ENCODE peak calls at places on chromosomes 11 and 22, in ten cellular contexts. One of them, this sample, is unnamed.

GRCh38 chr11:111299111-111300026 is 1.0 kb downstream of the POU2AF3 start:
- DNase-seq in brain microvascular endothelial cell: peak
- DNase-seq in neuronal stem cell: peak
- DNase-seq in A549: peak
- DNase-seq in left lung: peak
- DNase-seq in psoas muscle: peak
- DNase-seq in mesenchymal stem cell: peak
- DNase-seq in CD8-positive, alpha-beta memory T cell: no peak
- DNase-seq in fibroblast of villous mesenchyme: peak
- DNase-seq in suprapubic skin: no peak
- DNase-seq in this sample: no peak

GRCh38 chr11:2793781-2794418 is 91.7 kb downstream of the CDKN1C start:
- DNase-seq in CD8-positive, alpha-beta memory T cell: no peak
- DNase-seq in brain microvascular endothelial cell: no peak
- DNase-seq in A549: no peak
- DNase-seq in neuronal stem cell: no peak
- DNase-seq in suprapubic skin: peak
- DNase-seq in fibroblast of villous mesenchyme: no peak
- DNase-seq in mesenchymal stem cell: no peak
- DNase-seq in psoas muscle: peak
- DNase-seq in left lung: peak
- DNase-seq in this sample: no peak

GRCh38 chr11:105357764-105358163 is 218.2 kb upstream of the CARD18 start:
- DNase-seq in psoas muscle: no peak
- DNase-seq in fibroblast of villous mesenchyme: peak
- DNase-seq in A549: no peak
- DNase-seq in left lung: no peak
- DNase-seq in neuronal stem cell: no peak
- DNase-seq in mesenchymal stem cell: no peak
- DNase-seq in brain microvascular endothelial cell: peak
- DNase-seq in suprapubic skin: no peak
- DNase-seq in CD8-positive, alpha-beta memory T cell: no peak
- DNase-seq in this sample: no peak

GRCh38 chr11:100691886-100692285 is 4.8 kb downstream of the ARHGAP42 start:
- DNase-seq in suprapubic skin: no peak
- DNase-seq in CD8-positive, alpha-beta memory T cell: no peak
- DNase-seq in A549: no peak
- DNase-seq in neuronal stem cell: no peak
- DNase-seq in psoas muscle: no peak
- DNase-seq in mesenchymal stem cell: no peak
- DNase-seq in brain microvascular endothelial cell: no peak
- DNase-seq in left lung: no peak
- DNase-seq in fibroblast of villous mesenchyme: no peak
- DNase-seq in this sample: no peak

GRCh38 chr11:18192988-18193387 is 20.4 kb downstream of the MRGPRX4 start:
- DNase-seq in left lung: no peak
- DNase-seq in psoas muscle: no peak
- DNase-seq in neuronal stem cell: no peak
- DNase-seq in CD8-positive, alpha-beta memory T cell: no peak
- DNase-seq in brain microvascular endothelial cell: no peak
- DNase-seq in suprapubic skin: no peak
- DNase-seq in fibroblast of villous mesenchyme: no peak
- DNase-seq in A549: no peak
- DNase-seq in mesenchymal stem cell: no peak
- DNase-seq in this sample: no peak

GRCh38 chr11:65468874-65469333 is 29.9 kb upstream of the MALAT1 start:
- DNase-seq in CD8-positive, alpha-beta memory T cell: peak
- DNase-seq in suprapubic skin: no peak
- DNase-seq in mesenchymal stem cell: peak
- DNase-seq in brain microvascular endothelial cell: no peak
- DNase-seq in fibroblast of villous mesenchyme: peak
- DNase-seq in neuronal stem cell: no peak
- DNase-seq in left lung: peak
- DNase-seq in A549: peak
- DNase-seq in psoas muscle: no peak
- DNase-seq in this sample: peak

GRCh38 chr11:79287952-79288351 is 152.9 kb downstream of the TENM4 start:
- DNase-seq in neuronal stem cell: no peak
- DNase-seq in A549: no peak
- DNase-seq in CD8-positive, alpha-beta memory T cell: no peak
- DNase-seq in mesenchymal stem cell: no peak
- DNase-seq in left lung: no peak
- DNase-seq in fibroblast of villous mesenchyme: no peak
- DNase-seq in brain microvascular endothelial cell: no peak
- DNase-seq in suprapubic skin: no peak
- DNase-seq in psoas muscle: no peak
- DNase-seq in this sample: no peak

GRCh38 chr11:72102162-72102561 is 935 bp downstream of the LAMTOR1 start:
- DNase-seq in A549: no peak
- DNase-seq in left lung: no peak
- DNase-seq in neuronal stem cell: no peak
- DNase-seq in brain microvascular endothelial cell: no peak
- DNase-seq in fibroblast of villous mesenchyme: no peak
- DNase-seq in psoas muscle: no peak
- DNase-seq in suprapubic skin: no peak
- DNase-seq in mesenchymal stem cell: no peak
- DNase-seq in CD8-positive, alpha-beta memory T cell: no peak
- DNase-seq in this sample: no peak

GRCh38 chr11:69075421-69076128 is 26.8 kb downstream of the TPCN2 start:
- DNase-seq in A549: no peak
- DNase-seq in psoas muscle: peak
- DNase-seq in neuronal stem cell: no peak
- DNase-seq in CD8-positive, alpha-beta memory T cell: no peak
- DNase-seq in left lung: peak
- DNase-seq in brain microvascular endothelial cell: peak
- DNase-seq in suprapubic skin: no peak
- DNase-seq in fibroblast of villous mesenchyme: peak
- DNase-seq in mesenchymal stem cell: peak
- DNase-seq in this sample: peak

GRCh38 chr11:40683010-40683409 is 776.4 kb downstream of the LRRC4C start:
- DNase-seq in CD8-positive, alpha-beta memory T cell: no peak
- DNase-seq in brain microvascular endothelial cell: no peak
- DNase-seq in left lung: no peak
- DNase-seq in mesenchymal stem cell: no peak
- DNase-seq in neuronal stem cell: no peak
- DNase-seq in psoas muscle: no peak
- DNase-seq in fibroblast of villous mesenchyme: no peak
- DNase-seq in suprapubic skin: no peak
- DNase-seq in A549: no peak
- DNase-seq in this sample: no peak

GRCh38 chr22:30538280-30538679 is 8.3 kb downstream of the SEC14L6 start:
- DNase-seq in psoas muscle: no peak
- DNase-seq in brain microvascular endothelial cell: peak
- DNase-seq in suprapubic skin: no peak
- DNase-seq in left lung: no peak
- DNase-seq in neuronal stem cell: no peak
- DNase-seq in mesenchymal stem cell: no peak
- DNase-seq in A549: no peak
- DNase-seq in fibroblast of villous mesenchyme: no peak
- DNase-seq in CD8-positive, alpha-beta memory T cell: no peak
- DNase-seq in this sample: no peak

DNA sequence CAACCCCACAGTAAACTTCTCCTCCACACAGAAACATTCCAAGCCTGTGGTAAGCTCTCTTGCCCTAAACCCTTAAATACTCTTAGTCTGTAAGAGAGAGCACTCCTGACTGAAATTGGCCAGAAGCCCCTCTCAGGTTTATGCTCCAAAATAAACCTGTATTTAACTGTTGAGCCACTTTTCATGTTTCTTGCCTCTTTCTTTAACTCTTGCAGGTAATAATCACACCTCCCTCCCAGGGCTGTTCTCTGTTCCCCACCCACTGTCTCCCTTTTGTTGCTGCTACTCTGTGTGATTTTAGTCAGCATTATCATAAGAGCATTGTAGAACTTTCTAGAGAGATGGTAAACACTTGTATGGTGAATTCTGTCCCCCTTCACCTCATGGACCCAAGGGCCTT is 2.1 kb upstream of the IFT27 start:
- DNase-seq in A549: no peak
- DNase-seq in CD8-positive, alpha-beta memory T cell: no peak
- DNase-seq in brain microvascular endothelial cell: no peak
- DNase-seq in mesenchymal stem cell: no peak
- DNase-seq in left lung: no peak
- DNase-seq in fibroblast of villous mesenchyme: no peak
- DNase-seq in suprapubic skin: no peak
- DNase-seq in neuronal stem cell: no peak
- DNase-seq in psoas muscle: no peak
- DNase-seq in this sample: no peak
- H3K4me3 ChIP-seq in A549: no peak
- H3K4me3 ChIP-seq in CD8-positive, alpha-beta memory T cell: no peak
- H3K4me3 ChIP-seq in brain microvascular endothelial cell: no peak
- H3K4me3 ChIP-seq in mesenchymal stem cell: no peak
- H3K4me3 ChIP-seq in left lung: no peak
- H3K4me3 ChIP-seq in fibroblast of villous mesenchyme: no peak
- H3K4me3 ChIP-seq in suprapubic skin: no peak
- H3K4me3 ChIP-seq in neuronal stem cell: no peak
- H3K4me3 ChIP-seq in psoas muscle: no peak
- H3K4me3 ChIP-seq in this sample: no peak

GRCh38 chr22:20782083-20782482 is 8.2 kb downstream of the SERPIND1 start:
- DNase-seq in mesenchymal stem cell: peak
- DNase-seq in psoas muscle: no peak
- DNase-seq in fibroblast of villous mesenchyme: no peak
- DNase-seq in A549: no peak
- DNase-seq in brain microvascular endothelial cell: no peak
- DNase-seq in left lung: no peak
- DNase-seq in CD8-positive, alpha-beta memory T cell: no peak
- DNase-seq in suprapubic skin: no peak
- DNase-seq in neuronal stem cell: no peak
- DNase-seq in this sample: no peak
- H3K4me3 ChIP-seq in mesenchymal stem cell: no peak
- H3K4me3 ChIP-seq in psoas muscle: no peak
- H3K4me3 ChIP-seq in fibroblast of villous mesenchyme: no peak
- H3K4me3 ChIP-seq in A549: no peak
- H3K4me3 ChIP-seq in brain microvascular endothelial cell: no peak
- H3K4me3 ChIP-seq in left lung: no peak
- H3K4me3 ChIP-seq in CD8-positive, alpha-beta memory T cell: no peak
- H3K4me3 ChIP-seq in suprapubic skin: no peak
- H3K4me3 ChIP-seq in neuronal stem cell: no peak
- H3K4me3 ChIP-seq in this sample: no peak

DNA sequence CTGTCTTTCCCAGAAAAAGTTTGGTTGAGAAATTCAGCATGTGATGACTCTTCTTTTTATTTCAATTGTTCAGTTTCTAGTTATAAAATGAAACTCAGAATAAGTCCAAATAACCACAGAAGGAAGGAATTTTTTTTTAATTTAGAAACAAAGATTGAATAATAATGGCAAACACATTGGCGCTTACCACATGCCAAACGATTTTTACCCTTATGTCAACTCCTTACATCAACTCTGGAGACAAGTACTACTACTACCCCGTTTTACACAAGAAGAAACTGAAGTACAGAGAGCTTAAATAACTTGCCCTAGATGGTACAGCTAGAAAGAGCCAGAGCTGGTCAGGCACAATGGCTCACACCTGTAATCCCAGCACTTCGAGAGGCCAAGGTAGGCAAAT is 52.4 kb downstream of the AHNAK start:
- DNase-seq in suprapubic skin: no peak
- DNase-seq in brain microvascular endothelial cell: no peak
- DNase-seq in left lung: no peak
- DNase-seq in A549: no peak
- DNase-seq in mesenchymal stem cell: no peak
- DNase-seq in psoas muscle: no peak
- DNase-seq in fibroblast of villous mesenchyme: no peak
- DNase-seq in CD8-positive, alpha-beta memory T cell: no peak
- DNase-seq in neuronal stem cell: no peak
- DNase-seq in this sample: no peak
- H3K4me3 ChIP-seq in suprapubic skin: no peak
- H3K4me3 ChIP-seq in brain microvascular endothelial cell: no peak
- H3K4me3 ChIP-seq in left lung: no peak
- H3K4me3 ChIP-seq in A549: no peak
- H3K4me3 ChIP-seq in mesenchymal stem cell: no peak
- H3K4me3 ChIP-seq in psoas muscle: no peak
- H3K4me3 ChIP-seq in fibroblast of villous mesenchyme: no peak
- H3K4me3 ChIP-seq in CD8-positive, alpha-beta memory T cell: no peak
- H3K4me3 ChIP-seq in neuronal stem cell: no peak
- H3K4me3 ChIP-seq in this sample: no peak

DNA sequence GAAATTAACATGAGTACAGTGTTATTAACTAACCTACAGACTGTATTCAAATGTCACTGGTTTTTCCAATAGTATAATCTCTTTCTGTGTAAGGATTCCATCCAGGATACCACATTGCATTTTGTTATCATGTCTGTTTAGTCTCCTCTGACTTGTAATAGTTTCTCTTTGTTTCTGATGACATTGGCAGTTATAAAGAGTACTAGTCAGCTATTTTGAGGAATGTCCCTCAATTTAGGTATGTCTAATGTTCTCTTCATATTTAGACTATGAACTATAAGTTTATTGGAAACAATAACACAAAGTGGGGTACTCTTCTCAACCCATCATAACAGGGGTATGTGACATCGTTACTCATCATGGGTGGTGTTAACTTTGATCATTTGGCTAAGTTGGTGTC is 20.3 kb upstream of the ME3 start:
- DNase-seq in mesenchymal stem cell: no peak
- DNase-seq in psoas muscle: no peak
- DNase-seq in A549: no peak
- DNase-seq in brain microvascular endothelial cell: no peak
- DNase-seq in suprapubic skin: no peak
- DNase-seq in fibroblast of villous mesenchyme: no peak
- DNase-seq in neuronal stem cell: no peak
- DNase-seq in left lung: no peak
- DNase-seq in CD8-positive, alpha-beta memory T cell: no peak
- DNase-seq in this sample: no peak
- H3K4me3 ChIP-seq in mesenchymal stem cell: no peak
- H3K4me3 ChIP-seq in psoas muscle: no peak
- H3K4me3 ChIP-seq in A549: no peak
- H3K4me3 ChIP-seq in brain microvascular endothelial cell: no peak
- H3K4me3 ChIP-seq in suprapubic skin: no peak
- H3K4me3 ChIP-seq in fibroblast of villous mesenchyme: no peak
- H3K4me3 ChIP-seq in neuronal stem cell: no peak
- H3K4me3 ChIP-seq in left lung: no peak
- H3K4me3 ChIP-seq in CD8-positive, alpha-beta memory T cell: no peak
- H3K4me3 ChIP-seq in this sample: no peak

This sample was measured in breast epithelium.